ENCODE peak calls at places on chromosomes 5 and 9, in ten cellular contexts. N is hepatocyte, X is uterus, M is heart right ventricle, G is activated B cell treated with CpG ODN at 0.5 μM for 24 hours, E is ascending aorta, Q is neural progenitor cell, K is GM13977, W is DND-41, D is astrocyte of the spinal cord. A is an unnamed sample.

GRCh38 chr5:138676556-138677193 is 76.5 kb upstream of the CTNNA1 start:
- DNase-seq in N (no peak), X (no peak), M (no peak), G (no peak), E (no peak), Q (no peak), K (no peak), W (no peak), D (no peak), A (no peak)

GRCh38 chr5:5584236-5584749 is 161.8 kb downstream of the ICE1 start:
- DNase-seq in N (no peak), X (no peak), M (no peak), G (no peak), E (no peak), Q (no peak), K (no peak), W (no peak), D (no peak), A (no peak)

GRCh38 chr9:21605489-21605931 is 123.4 kb upstream of the IFNE start:
- DNase-seq in N (no peak), X (no peak), M (no peak), G (no peak), E (no peak), Q (no peak), K (no peak), W (no peak), D (peak; percentile 86), A (no peak)

GRCh38 chr5:78633710-78634109 is 14.9 kb downstream of the LHFPL2 start:
- DNase-seq in N (no peak), X (no peak), M (no peak), G (no peak), E (no peak), Q (no peak), K (no peak), W (no peak), D (peak; percentile 77), A (no peak)

GRCh38 chr9:114153761-114154596 is 1.4 kb upstream of the COL27A1 start:
- DNase-seq in N (peak; percentile 79), X (no peak), M (no peak), G (no peak), E (no peak), Q (peak; percentile 93), K (no peak), W (no peak), D (no peak), A (peak; percentile 15)

GRCh38 chr5:66621146-66621545 is 25.0 kb downstream of the MAST4 start:
- DNase-seq in N (no peak), X (no peak), M (no peak), G (no peak), E (no peak), Q (peak; percentile 41), K (no peak), W (no peak), D (peak; percentile 26), A (no peak)

GRCh38 chr9:97773723-97774122 is 76.6 kb upstream of the XPA start:
- DNase-seq in N (no peak), X (no peak), M (peak; percentile 56), G (no peak), E (no peak), Q (no peak), K (no peak), W (no peak), D (peak; percentile 32), A (no peak)

GRCh38 chr5:14114615-14115251 is 28.4 kb upstream of the TRIO start:
- DNase-seq in N (no peak), X (no peak), M (no peak), G (no peak), E (no peak), Q (no peak), K (no peak), W (no peak), D (no peak), A (no peak)

GRCh38 chr5:66285343-66285942 is 141.3 kb downstream of the SREK1 start:
- DNase-seq in N (no peak), X (no peak), M (no peak), G (no peak), E (no peak), Q (no peak), K (no peak), W (no peak), D (no peak), A (no peak)

GRCh38 chr9:88523056-88523455 is 11.9 kb upstream of the NXNL2 start:
- DNase-seq in N (no peak), X (no peak), M (no peak), G (no peak), E (no peak), Q (no peak), K (no peak), W (no peak), D (no peak), A (no peak)

GRCh38 chr5:1526151-1526631 is 2.4 kb upstream of the LPCAT1 start:
- DNase-seq in N (no peak), X (peak; percentile 14), M (no peak), G (no peak), E (peak; percentile 52), Q (no peak), K (no peak), W (peak; percentile 2), D (no peak), A (no peak)

GRCh38 chr9:114697951-114698351 is 16.0 kb upstream of the TEX48 start:
- DNase-seq in N (no peak), X (no peak), M (no peak), G (no peak), E (no peak), Q (no peak), K (peak; percentile 74), W (no peak), D (no peak), A (peak; percentile 70)

GRCh38 chr5:110288766-110289165 is 437.7 kb downstream of the TMEM232 start:
- DNase-seq in N (peak; percentile 36), X (no peak), M (no peak), G (no peak), E (no peak), Q (no peak), K (no peak), W (peak; percentile 39), D (peak; percentile 80), A (no peak)

GRCh38 chr5:152883061-152883460 is 478.0 kb upstream of the NMUR2 start:
- DNase-seq in N (no peak), X (no peak), M (no peak), G (no peak), E (no peak), Q (no peak), K (no peak), W (no peak), D (no peak), A (no peak)

GRCh38 chr9:70259512-70259802 is 679 bp downstream of the SMC5 start:
- DNase-seq in N (no peak), X (no peak), M (no peak), G (no peak), E (no peak), Q (peak; percentile 63), K (no peak), W (no peak), D (no peak), A (no peak)

GRCh38 chr9:98295824-98296223 is 40.4 kb upstream of the TBC1D2 start:
- DNase-seq in N (no peak), X (no peak), M (no peak), G (no peak), E (no peak), Q (no peak), K (no peak), W (no peak), D (no peak), A (no peak)

GRCh38 chr5:112367400-112367799 is 51.7 kb downstream of the EPB41L4A start:
- DNase-seq in N (no peak), X (peak; percentile 50), M (peak; percentile 44), G (no peak), E (no peak), Q (no peak), K (no peak), W (no peak), D (no peak), A (no peak)

DNA sequence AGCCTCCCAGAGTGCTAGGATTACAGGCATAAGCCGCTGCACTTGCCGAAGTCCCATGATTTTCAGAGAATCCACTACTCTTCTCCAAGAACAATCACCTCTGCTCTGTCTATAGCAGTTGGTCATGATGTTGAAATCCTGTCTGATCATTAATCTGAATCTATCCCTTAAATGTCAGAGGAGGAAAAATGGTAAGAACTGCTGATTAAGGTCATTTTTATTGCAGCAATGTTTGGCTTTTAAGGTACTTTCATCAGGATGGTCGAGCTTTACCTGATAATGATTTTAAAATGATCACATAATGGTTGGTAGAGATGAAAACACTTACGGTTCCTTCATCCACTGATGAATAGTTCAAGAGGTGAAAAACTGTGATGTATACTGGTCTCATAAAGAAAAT is 968.6 kb downstream of the TLE4 start:
- DNase-seq in N (no peak), X (no peak), M (no peak), G (no peak), E (no peak), Q (no peak), K (no peak), W (no peak), D (no peak), A (no peak)
- TF ChIP-seq CTCF in N (no peak), X (no peak), M (no peak), G (no peak), E (no peak), Q (no peak), K (no peak), W (no peak), D (no peak), A (no peak)

GRCh38 chr9:32136700-32137339 is 247.6 kb upstream of the ACO1 start:
- DNase-seq in N (peak; percentile 64), X (no peak), M (no peak), G (no peak), E (no peak), Q (peak; percentile 47), K (no peak), W (no peak), D (no peak), A (no peak)
- TF ChIP-seq CTCF in N (peak; percentile 24), X (no peak), M (no peak), G (no peak), E (no peak), Q (peak; percentile 45), K (no peak), W (no peak), D (no peak), A (no peak)

DNA sequence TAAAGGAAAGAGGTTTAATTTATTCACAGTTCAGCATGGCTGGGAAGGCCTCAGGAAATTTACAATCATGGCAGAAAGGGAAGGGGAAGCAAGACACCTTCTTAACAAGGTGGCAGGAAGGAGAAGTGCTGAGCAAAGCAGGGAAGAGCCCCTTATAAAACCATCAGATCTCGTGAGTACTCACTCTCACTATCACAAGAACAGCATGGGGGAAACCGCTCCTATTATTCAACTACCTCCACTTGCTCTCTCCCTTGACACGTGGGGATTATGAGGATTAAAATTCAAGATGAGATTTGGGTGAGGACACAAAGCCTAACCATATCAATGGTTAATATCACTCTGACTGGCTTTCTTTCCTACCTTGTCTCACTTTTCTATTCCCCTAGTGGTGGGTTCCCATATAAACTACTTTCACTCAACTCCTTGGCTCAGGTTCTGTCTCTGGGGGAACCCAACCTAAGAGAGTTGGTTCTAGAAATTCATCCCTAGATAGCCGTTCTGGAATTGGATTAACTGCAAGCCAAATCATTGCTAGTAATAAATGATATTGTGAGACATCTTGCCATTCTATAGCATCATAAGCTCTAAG is 749.8 kb upstream of the GRAMD2B start:
- DNase-seq in N (no peak), X (no peak), M (no peak), G (no peak), E (no peak), Q (no peak), K (no peak), W (no peak), D (no peak), A (no peak)
- TF ChIP-seq CTCF in N (no peak), X (no peak), M (no peak), G (no peak), E (no peak), Q (peak; percentile 32), K (no peak), W (no peak), D (no peak), A (no peak)

GRCh38 chr9:69207503-69207902 is 33.4 kb downstream of the TJP2 start:
- DNase-seq in N (peak; percentile 19), X (no peak), M (peak; percentile 23), G (no peak), E (no peak), Q (no peak), K (no peak), W (no peak), D (no peak), A (no peak)
- TF ChIP-seq CTCF in N (peak; percentile 7), X (no peak), M (no peak), G (no peak), E (no peak), Q (no peak), K (no peak), W (no peak), D (peak; percentile 7), A (no peak)

A was measured in activated CD8-positive, alpha-beta T cell treated with anti-CD3 and anti-CD28 coated beads for 36 hours.